ENCODE peak calls at places on chromosomes 2 and 18, in ten cellular contexts. One of them, this sample, is unnamed.
A peak's percentile ranks its signal among the peaks of the same experiment; 100 is the strongest.

GRCh38 chr2:69157441-69157840 is 144.5 kb downstream of the ANTXR1 start:
- DNase-seq in SW480: no peak
- DNase-seq in sigmoid colon: no peak
- DNase-seq in mammary epithelial cell: no peak
- DNase-seq in NCI-H2029: no peak
- DNase-seq in sciatic nerve: no peak
- DNase-seq in hepatocyte: no peak
- DNase-seq in ELR: no peak
- DNase-seq in H4: no peak
- DNase-seq in NCI-H524: no peak
- DNase-seq in this sample: no peak

GRCh38 chr2:96231316-96231715 is 22.7 kb upstream of the STARD7 start:
- DNase-seq in hepatocyte: no peak
- DNase-seq in sigmoid colon: no peak
- DNase-seq in H4: no peak
- DNase-seq in NCI-H524: no peak
- DNase-seq in NCI-H2029: no peak
- DNase-seq in mammary epithelial cell: peak; percentile 60
- DNase-seq in ELR: no peak
- DNase-seq in sciatic nerve: no peak
- DNase-seq in SW480: no peak
- DNase-seq in this sample: no peak

GRCh38 chr2:172373761-172374160 is 53.6 kb upstream of the ITGA6 start:
- DNase-seq in SW480: peak; percentile 22
- DNase-seq in sciatic nerve: no peak
- DNase-seq in H4: no peak
- DNase-seq in ELR: peak; percentile 29
- DNase-seq in sigmoid colon: no peak
- DNase-seq in mammary epithelial cell: peak; percentile 73
- DNase-seq in NCI-H2029: no peak
- DNase-seq in NCI-H524: no peak
- DNase-seq in hepatocyte: no peak
- DNase-seq in this sample: no peak

GRCh38 chr2:2620604-2621003 is 289.5 kb upstream of the MYT1L start:
- DNase-seq in sigmoid colon: no peak
- DNase-seq in sciatic nerve: no peak
- DNase-seq in NCI-H2029: no peak
- DNase-seq in H4: no peak
- DNase-seq in mammary epithelial cell: no peak
- DNase-seq in NCI-H524: no peak
- DNase-seq in hepatocyte: no peak
- DNase-seq in ELR: no peak
- DNase-seq in SW480: no peak
- DNase-seq in this sample: no peak

GRCh38 chr2:20440001-20440560 is 6.8 kb upstream of the RHOB start:
- DNase-seq in mammary epithelial cell: no peak
- DNase-seq in ELR: no peak
- DNase-seq in sigmoid colon: peak; percentile 58
- DNase-seq in H4: no peak
- DNase-seq in SW480: no peak
- DNase-seq in hepatocyte: no peak
- DNase-seq in NCI-H524: no peak
- DNase-seq in sciatic nerve: no peak
- DNase-seq in NCI-H2029: no peak
- DNase-seq in this sample: no peak

GRCh38 chr2:82344670-82345069 is 2040.1 kb upstream of the LRRTM1 start:
- DNase-seq in sciatic nerve: no peak
- DNase-seq in ELR: peak; percentile 20
- DNase-seq in hepatocyte: peak; percentile 18
- DNase-seq in NCI-H524: no peak
- DNase-seq in NCI-H2029: no peak
- DNase-seq in mammary epithelial cell: no peak
- DNase-seq in SW480: no peak
- DNase-seq in H4: peak; percentile 16
- DNase-seq in sigmoid colon: no peak
- DNase-seq in this sample: no peak

GRCh38 chr2:98148968-98149697 is 62.2 kb downstream of the VWA3B start:
- DNase-seq in SW480: peak; percentile 40
- DNase-seq in NCI-H2029: no peak
- DNase-seq in sciatic nerve: no peak
- DNase-seq in mammary epithelial cell: peak; percentile 92
- DNase-seq in sigmoid colon: no peak
- DNase-seq in ELR: peak; percentile 70
- DNase-seq in H4: peak; percentile 94
- DNase-seq in NCI-H524: no peak
- DNase-seq in hepatocyte: no peak
- DNase-seq in this sample: peak; percentile 43

GRCh38 chr2:233259745-233260144 is 8.3 kb downstream of the ATG16L1 start:
- DNase-seq in mammary epithelial cell: no peak
- DNase-seq in hepatocyte: no peak
- DNase-seq in SW480: no peak
- DNase-seq in NCI-H2029: no peak
- DNase-seq in sciatic nerve: no peak
- DNase-seq in NCI-H524: no peak
- DNase-seq in H4: peak; percentile 37
- DNase-seq in sigmoid colon: no peak
- DNase-seq in ELR: peak; percentile 32
- DNase-seq in this sample: no peak

GRCh38 chr2:130985831-130986649 is 107.2 kb downstream of the FAM168B start:
- DNase-seq in NCI-H524: no peak
- DNase-seq in sigmoid colon: no peak
- DNase-seq in NCI-H2029: no peak
- DNase-seq in H4: no peak
- DNase-seq in mammary epithelial cell: no peak
- DNase-seq in hepatocyte: no peak
- DNase-seq in sciatic nerve: no peak
- DNase-seq in ELR: no peak
- DNase-seq in SW480: no peak
- DNase-seq in this sample: no peak

GRCh38 chr2:29372185-29372584 is 257.0 kb downstream of the CLIP4 start:
- DNase-seq in mammary epithelial cell: no peak
- DNase-seq in sigmoid colon: no peak
- DNase-seq in H4: no peak
- DNase-seq in hepatocyte: no peak
- DNase-seq in NCI-H2029: no peak
- DNase-seq in ELR: peak; percentile 40
- DNase-seq in NCI-H524: no peak
- DNase-seq in sciatic nerve: no peak
- DNase-seq in SW480: peak; percentile 6
- DNase-seq in this sample: no peak

GRCh38 chr2:226699321-226699720 is 100.3 kb downstream of the IRS1 start:
- DNase-seq in ELR: peak; percentile 52
- DNase-seq in mammary epithelial cell: no peak
- DNase-seq in hepatocyte: peak; percentile 30
- DNase-seq in SW480: no peak
- DNase-seq in sciatic nerve: peak; percentile 60
- DNase-seq in H4: peak; percentile 8
- DNase-seq in NCI-H2029: no peak
- DNase-seq in sigmoid colon: peak; percentile 90
- DNase-seq in NCI-H524: peak; percentile 44
- DNase-seq in this sample: no peak

GRCh38 chr18:3758531-3758930 is 308.6 kb downstream of the TGIF1 start:
- DNase-seq in NCI-H524: no peak
- DNase-seq in mammary epithelial cell: peak; percentile 50
- DNase-seq in SW480: peak; percentile 13
- DNase-seq in NCI-H2029: no peak
- DNase-seq in sigmoid colon: no peak
- DNase-seq in sciatic nerve: no peak
- DNase-seq in H4: peak; percentile 68
- DNase-seq in hepatocyte: no peak
- DNase-seq in ELR: peak; percentile 90
- DNase-seq in this sample: no peak

GRCh38 chr2:208222351-208222750 is 32.5 kb downstream of the IDH1 start:
- DNase-seq in hepatocyte: no peak
- DNase-seq in mammary epithelial cell: peak; percentile 95
- DNase-seq in SW480: no peak
- DNase-seq in NCI-H2029: no peak
- DNase-seq in sigmoid colon: no peak
- DNase-seq in NCI-H524: no peak
- DNase-seq in ELR: peak; percentile 84
- DNase-seq in sciatic nerve: no peak
- DNase-seq in H4: peak; percentile 30
- DNase-seq in this sample: peak; percentile 24

GRCh38 chr2:80475970-80476369 is 171.4 kb upstream of the LRRTM1 start:
- DNase-seq in SW480: no peak
- DNase-seq in H4: no peak
- DNase-seq in sigmoid colon: no peak
- DNase-seq in sciatic nerve: no peak
- DNase-seq in mammary epithelial cell: no peak
- DNase-seq in ELR: no peak
- DNase-seq in NCI-H2029: no peak
- DNase-seq in hepatocyte: no peak
- DNase-seq in NCI-H524: no peak
- DNase-seq in this sample: peak; percentile 59

GRCh38 chr2:218216336-218216673 is 684 bp upstream of the ARPC2 start:
- DNase-seq in SW480: no peak
- DNase-seq in mammary epithelial cell: no peak
- DNase-seq in sigmoid colon: peak; percentile 69
- DNase-seq in sciatic nerve: peak; percentile 62
- DNase-seq in NCI-H524: no peak
- DNase-seq in H4: no peak
- DNase-seq in NCI-H2029: no peak
- DNase-seq in ELR: no peak
- DNase-seq in hepatocyte: no peak
- DNase-seq in this sample: no peak

GRCh38 chr2:20185176-20186022 is 39.5 kb downstream of the SDC1 start:
- DNase-seq in mammary epithelial cell: no peak
- DNase-seq in NCI-H2029: no peak
- DNase-seq in hepatocyte: no peak
- DNase-seq in SW480: no peak
- DNase-seq in NCI-H524: no peak
- DNase-seq in sigmoid colon: no peak
- DNase-seq in ELR: peak; percentile 97
- DNase-seq in sciatic nerve: no peak
- DNase-seq in H4: peak; percentile 19
- DNase-seq in this sample: peak; percentile 74

GRCh38 chr2:71206271-71206670 is 20.6 kb downstream of the PAIP2B start:
- DNase-seq in mammary epithelial cell: no peak
- DNase-seq in ELR: no peak
- DNase-seq in sigmoid colon: no peak
- DNase-seq in H4: no peak
- DNase-seq in hepatocyte: no peak
- DNase-seq in SW480: no peak
- DNase-seq in NCI-H2029: no peak
- DNase-seq in NCI-H524: no peak
- DNase-seq in sciatic nerve: no peak
- DNase-seq in this sample: no peak

GRCh38 chr2:207276858-207277257 is 111.1 kb upstream of the KLF7 start:
- DNase-seq in NCI-H2029: no peak
- DNase-seq in H4: no peak
- DNase-seq in NCI-H524: no peak
- DNase-seq in ELR: no peak
- DNase-seq in sciatic nerve: no peak
- DNase-seq in mammary epithelial cell: no peak
- DNase-seq in SW480: no peak
- DNase-seq in sigmoid colon: no peak
- DNase-seq in hepatocyte: no peak
- DNase-seq in this sample: no peak

GRCh38 chr2:172253190-172254052 is 150.7 kb upstream of the DLX2 start:
- DNase-seq in sigmoid colon: no peak
- DNase-seq in sciatic nerve: no peak
- DNase-seq in SW480: peak; percentile 99
- DNase-seq in H4: peak; percentile 98
- DNase-seq in mammary epithelial cell: peak; percentile 99
- DNase-seq in NCI-H524: no peak
- DNase-seq in ELR: peak; percentile 100
- DNase-seq in hepatocyte: peak; percentile 89
- DNase-seq in NCI-H2029: peak; percentile 52
- DNase-seq in this sample: peak; percentile 97

GRCh38 chr2:226117506-226118065 is 682.0 kb downstream of the IRS1 start:
- DNase-seq in NCI-H524: no peak
- DNase-seq in sciatic nerve: no peak
- DNase-seq in NCI-H2029: no peak
- DNase-seq in mammary epithelial cell: peak; percentile 16
- DNase-seq in ELR: peak; percentile 77
- DNase-seq in SW480: no peak
- DNase-seq in H4: no peak
- DNase-seq in sigmoid colon: no peak
- DNase-seq in hepatocyte: no peak
- DNase-seq in this sample: no peak

GRCh38 chr2:117794668-117795067 is 19.8 kb upstream of the DDX18 start:
- DNase-seq in NCI-H2029: no peak
- DNase-seq in SW480: no peak
- DNase-seq in hepatocyte: no peak
- DNase-seq in H4: no peak
- DNase-seq in ELR: peak; percentile 15
- DNase-seq in sciatic nerve: no peak
- DNase-seq in NCI-H524: no peak
- DNase-seq in sigmoid colon: no peak
- DNase-seq in mammary epithelial cell: no peak
- DNase-seq in this sample: no peak

GRCh38 chr18:8771930-8772329 is 66.6 kb downstream of the MTCL1 start:
- DNase-seq in SW480: no peak
- DNase-seq in H4: peak; percentile 36
- DNase-seq in sigmoid colon: peak; percentile 92
- DNase-seq in hepatocyte: no peak
- DNase-seq in ELR: no peak
- DNase-seq in mammary epithelial cell: no peak
- DNase-seq in NCI-H2029: peak; percentile 1
- DNase-seq in sciatic nerve: peak; percentile 71
- DNase-seq in NCI-H524: peak; percentile 81
- DNase-seq in this sample: peak; percentile 59

GRCh38 chr18:55907352-55908045 is 319.5 kb upstream of the TCF4 start:
- DNase-seq in H4: no peak
- DNase-seq in sigmoid colon: no peak
- DNase-seq in ELR: peak; percentile 5
- DNase-seq in NCI-H2029: no peak
- DNase-seq in SW480: no peak
- DNase-seq in sciatic nerve: peak; percentile 60
- DNase-seq in NCI-H524: no peak
- DNase-seq in mammary epithelial cell: peak; percentile 22
- DNase-seq in hepatocyte: no peak
- DNase-seq in this sample: peak; percentile 24

GRCh38 chr18:46174317-46175039 is 70.3 kb downstream of the HAUS1 start:
- DNase-seq in sigmoid colon: no peak
- DNase-seq in H4: no peak
- DNase-seq in sciatic nerve: peak; percentile 61
- DNase-seq in hepatocyte: peak; percentile 75
- DNase-seq in NCI-H2029: no peak
- DNase-seq in mammary epithelial cell: peak; percentile 44
- DNase-seq in ELR: peak; percentile 59
- DNase-seq in SW480: peak; percentile 10
- DNase-seq in NCI-H524: no peak
- DNase-seq in this sample: peak; percentile 59

GRCh38 chr2:159921752-159922404 is 123.9 kb upstream of the CD302 start:
- DNase-seq in sciatic nerve: peak; percentile 87
- DNase-seq in hepatocyte: peak; percentile 86
- DNase-seq in NCI-H524: no peak
- DNase-seq in sigmoid colon: peak; percentile 71
- DNase-seq in ELR: peak; percentile 56
- DNase-seq in mammary epithelial cell: peak; percentile 12
- DNase-seq in NCI-H2029: no peak
- DNase-seq in H4: peak; percentile 19
- DNase-seq in SW480: peak; percentile 50
- DNase-seq in this sample: peak; percentile 40

This sample was measured in myocyte.